ENCODE peak calls at places on chromosomes 2 and 18, in four cellular contexts. One of them, this sample, is unnamed.

GRCh38 chr18:63267990-63268721 is 51.4 kb downstream of the BCL2 start:
- DNase-seq in astrocyte of the cerebellum: no peak
- DNase-seq in upper lobe of right lung: no peak
- DNase-seq in tibial nerve: no peak
- DNase-seq in this sample: no peak

GRCh38 chr18:41936471-41937134 is 18.4 kb upstream of the PIK3C3 start:
- DNase-seq in astrocyte of the cerebellum: no peak
- DNase-seq in upper lobe of right lung: no peak
- DNase-seq in tibial nerve: no peak
- DNase-seq in this sample: no peak

GRCh38 chr2:190970872-190971506 is 43.0 kb downstream of the STAT1 start:
- DNase-seq in astrocyte of the cerebellum: no peak
- DNase-seq in upper lobe of right lung: no peak
- DNase-seq in tibial nerve: peak; percentile 14
- DNase-seq in this sample: no peak

GRCh38 chr2:137093116-137093515 is 327.8 kb downstream of the THSD7B start:
- DNase-seq in astrocyte of the cerebellum: no peak
- DNase-seq in upper lobe of right lung: no peak
- DNase-seq in tibial nerve: no peak
- DNase-seq in this sample: no peak

GRCh38 chr2:31028415-31028814 is 109.8 kb downstream of the GALNT14 start:
- DNase-seq in astrocyte of the cerebellum: no peak
- DNase-seq in upper lobe of right lung: no peak
- DNase-seq in tibial nerve: no peak
- DNase-seq in this sample: no peak

GRCh38 chr2:150520887-150521664 is 33.6 kb upstream of the RND3 start:
- DNase-seq in astrocyte of the cerebellum: peak; percentile 69
- DNase-seq in upper lobe of right lung: no peak
- DNase-seq in tibial nerve: no peak
- DNase-seq in this sample: no peak

GRCh38 chr2:53620961-53621360 is 146.6 kb upstream of the CHAC2 start:
- DNase-seq in astrocyte of the cerebellum: no peak
- DNase-seq in upper lobe of right lung: no peak
- DNase-seq in tibial nerve: no peak
- DNase-seq in this sample: no peak

GRCh38 chr2:235811446-235812184 is 317.8 kb downstream of the AGAP1 start:
- DNase-seq in astrocyte of the cerebellum: no peak
- DNase-seq in upper lobe of right lung: no peak
- DNase-seq in tibial nerve: no peak
- DNase-seq in this sample: no peak

GRCh38 chr18:48186861-48187260 is 222.3 kb downstream of the ZBTB7C start:
- DNase-seq in astrocyte of the cerebellum: no peak
- DNase-seq in upper lobe of right lung: no peak
- DNase-seq in tibial nerve: no peak
- DNase-seq in this sample: no peak

GRCh38 chr2:71923887-71924533 is 223.7 kb downstream of the CYP26B1 start:
- DNase-seq in astrocyte of the cerebellum: peak; percentile 66
- DNase-seq in upper lobe of right lung: peak; percentile 68
- DNase-seq in tibial nerve: peak; percentile 82
- DNase-seq in this sample: no peak

GRCh38 chr2:227365833-227366232 is 13.3 kb downstream of the TM4SF20 start:
- DNase-seq in astrocyte of the cerebellum: no peak
- DNase-seq in upper lobe of right lung: no peak
- DNase-seq in tibial nerve: no peak
- DNase-seq in this sample: no peak

GRCh38 chr2:168550670-168551069 is 94.6 kb downstream of the CERS6 start:
- DNase-seq in astrocyte of the cerebellum: no peak
- DNase-seq in upper lobe of right lung: peak; percentile 64
- DNase-seq in tibial nerve: no peak
- DNase-seq in this sample: no peak

GRCh38 chr18:22471546-22472131 is 53.9 kb upstream of the CTAGE1 start:
- DNase-seq in astrocyte of the cerebellum: peak; percentile 53
- DNase-seq in upper lobe of right lung: no peak
- DNase-seq in tibial nerve: no peak
- DNase-seq in this sample: no peak

GRCh38 chr2:37168217-37168981 is 11.6 kb upstream of the EIF2AK2 start:
- DNase-seq in astrocyte of the cerebellum: peak; percentile 16
- DNase-seq in upper lobe of right lung: no peak
- DNase-seq in tibial nerve: peak; percentile 34
- DNase-seq in this sample: no peak

GRCh38 chr2:20396356-20397000 is 45.8 kb upstream of the PUM2 start:
- DNase-seq in astrocyte of the cerebellum: no peak
- DNase-seq in upper lobe of right lung: no peak
- DNase-seq in tibial nerve: no peak
- DNase-seq in this sample: no peak

GRCh38 chr2:172398444-172398843 is 28.9 kb upstream of the ITGA6 start:
- DNase-seq in astrocyte of the cerebellum: no peak
- DNase-seq in upper lobe of right lung: no peak
- DNase-seq in tibial nerve: no peak
- DNase-seq in this sample: no peak

GRCh38 chr18:42683094-42683493 is 432.4 kb downstream of the RIT2 start:
- DNase-seq in astrocyte of the cerebellum: no peak
- DNase-seq in upper lobe of right lung: no peak
- DNase-seq in tibial nerve: no peak
- DNase-seq in this sample: no peak

GRCh38 chr2:214469728-214470127 is 58.9 kb downstream of the VWC2L start:
- DNase-seq in astrocyte of the cerebellum: no peak
- DNase-seq in upper lobe of right lung: no peak
- DNase-seq in tibial nerve: no peak
- DNase-seq in this sample: no peak

DNA sequence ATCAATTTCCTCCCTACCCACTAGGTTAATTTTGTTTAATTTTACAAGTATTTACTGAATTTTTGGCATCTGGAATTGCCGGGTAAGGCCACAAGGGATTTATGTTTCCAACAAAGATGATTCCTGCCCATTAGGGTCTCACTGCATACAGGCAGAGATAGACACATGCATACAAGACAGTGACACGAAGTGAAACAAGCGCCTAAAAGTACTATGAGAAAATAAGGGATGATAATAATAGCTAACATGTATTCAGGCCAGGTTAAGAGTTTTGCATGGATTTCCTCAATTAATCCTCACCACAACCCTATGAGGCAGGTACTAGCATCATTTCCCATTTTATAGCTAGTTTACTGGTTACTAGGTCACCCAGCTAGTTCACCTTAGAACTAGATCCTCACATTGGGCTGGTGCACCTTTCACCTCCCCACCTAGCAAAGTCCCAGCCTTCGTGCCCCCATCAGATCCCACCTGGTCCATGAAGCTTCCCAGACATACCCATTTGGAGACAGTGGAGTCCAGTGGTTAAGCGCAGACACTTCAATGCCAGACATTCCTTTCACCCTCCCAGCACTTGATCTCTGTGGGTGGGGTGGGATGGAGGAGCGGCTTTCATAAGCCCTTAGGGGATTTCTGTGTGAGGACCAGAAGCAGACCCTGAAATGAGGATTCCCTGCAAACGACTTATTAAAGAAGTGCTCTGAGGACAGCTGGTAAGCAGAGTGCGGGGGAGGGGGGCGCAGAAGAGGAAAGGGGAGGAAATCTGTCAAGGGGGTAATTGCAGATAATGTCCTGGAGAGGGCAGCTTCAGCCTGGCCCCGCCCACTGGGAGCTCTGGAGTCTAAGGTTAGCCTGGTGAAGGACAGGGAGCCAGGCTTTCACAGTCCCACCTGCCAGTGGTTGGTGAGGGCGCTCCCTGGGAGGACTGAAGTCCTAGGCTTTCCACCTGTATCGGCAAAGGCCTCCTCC is 5.8 kb upstream of the DGUOK start:
- DNase-seq in astrocyte of the cerebellum: no peak
- DNase-seq in upper lobe of right lung: peak; percentile 75
- DNase-seq in tibial nerve: no peak
- DNase-seq in this sample: peak; percentile 49
- TF ChIP-seq CTCF in astrocyte of the cerebellum: no peak
- TF ChIP-seq CTCF in upper lobe of right lung: peak; percentile 31
- TF ChIP-seq CTCF in tibial nerve: no peak
- TF ChIP-seq CTCF in this sample: peak; percentile 30

GRCh38 chr2:173493874-173494273 is 139.2 kb downstream of the CDCA7 start:
- DNase-seq in astrocyte of the cerebellum: no peak
- DNase-seq in upper lobe of right lung: no peak
- DNase-seq in tibial nerve: no peak
- DNase-seq in this sample: no peak
- TF ChIP-seq CTCF in astrocyte of the cerebellum: no peak
- TF ChIP-seq CTCF in upper lobe of right lung: no peak
- TF ChIP-seq CTCF in tibial nerve: no peak
- TF ChIP-seq CTCF in this sample: no peak

GRCh38 chr2:118791511-118791910 is 55.9 kb downstream of the EN1 start:
- DNase-seq in astrocyte of the cerebellum: no peak
- DNase-seq in upper lobe of right lung: no peak
- DNase-seq in tibial nerve: no peak
- DNase-seq in this sample: no peak
- TF ChIP-seq CTCF in astrocyte of the cerebellum: no peak
- TF ChIP-seq CTCF in upper lobe of right lung: no peak
- TF ChIP-seq CTCF in tibial nerve: no peak
- TF ChIP-seq CTCF in this sample: no peak

DNA sequence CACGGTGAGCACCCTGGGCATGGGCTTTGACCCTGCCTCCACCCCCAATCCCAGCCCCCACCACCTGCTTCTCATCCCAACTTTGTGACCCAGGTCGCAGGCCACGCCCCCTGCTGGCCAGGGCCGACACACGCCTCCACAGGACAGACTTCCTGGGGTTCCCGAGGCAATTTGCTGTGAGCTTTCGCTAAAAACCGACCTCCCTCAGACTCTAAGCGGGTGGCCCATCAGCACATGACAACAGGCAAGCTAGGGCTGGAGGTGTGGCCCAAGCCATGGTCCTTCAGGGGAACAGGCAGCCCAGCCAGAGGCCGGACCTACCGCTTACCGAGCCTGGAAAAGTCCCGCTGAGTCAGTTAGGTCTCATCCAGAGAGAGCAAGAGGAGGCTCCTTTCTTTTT is 31.9 kb downstream of the C1QL2 start:
- DNase-seq in astrocyte of the cerebellum: no peak
- DNase-seq in upper lobe of right lung: peak; percentile 78
- DNase-seq in tibial nerve: no peak
- DNase-seq in this sample: no peak
- TF ChIP-seq CTCF in astrocyte of the cerebellum: peak; percentile 32
- TF ChIP-seq CTCF in upper lobe of right lung: peak; percentile 42
- TF ChIP-seq CTCF in tibial nerve: no peak
- TF ChIP-seq CTCF in this sample: peak; percentile 83

GRCh38 chr2:170465241-170465640 is 249.9 kb upstream of the SP5 start:
- DNase-seq in astrocyte of the cerebellum: no peak
- DNase-seq in upper lobe of right lung: no peak
- DNase-seq in tibial nerve: no peak
- DNase-seq in this sample: no peak
- TF ChIP-seq CTCF in astrocyte of the cerebellum: no peak
- TF ChIP-seq CTCF in upper lobe of right lung: no peak
- TF ChIP-seq CTCF in tibial nerve: no peak
- TF ChIP-seq CTCF in this sample: no peak

GRCh38 chr2:201070966-201071304 is 536 bp downstream of the HYCC2 start:
- DNase-seq in astrocyte of the cerebellum: no peak
- DNase-seq in upper lobe of right lung: no peak
- DNase-seq in tibial nerve: no peak
- DNase-seq in this sample: no peak

GRCh38 chr2:201074996-201075395 is 3.2 kb downstream of the NDUFB3 start:
- DNase-seq in astrocyte of the cerebellum: no peak
- DNase-seq in upper lobe of right lung: no peak
- DNase-seq in tibial nerve: no peak
- DNase-seq in this sample: no peak

GRCh38 chr2:201073071-201073470 is 1.3 kb downstream of the NDUFB3 start:
- DNase-seq in astrocyte of the cerebellum: no peak
- DNase-seq in upper lobe of right lung: no peak
- DNase-seq in tibial nerve: no peak
- DNase-seq in this sample: no peak

GRCh38 chr2:201072201-201072530 is 365 bp downstream of the NDUFB3 start:
- DNase-seq in astrocyte of the cerebellum: no peak
- DNase-seq in upper lobe of right lung: no peak
- DNase-seq in tibial nerve: no peak
- DNase-seq in this sample: no peak

DNA sequence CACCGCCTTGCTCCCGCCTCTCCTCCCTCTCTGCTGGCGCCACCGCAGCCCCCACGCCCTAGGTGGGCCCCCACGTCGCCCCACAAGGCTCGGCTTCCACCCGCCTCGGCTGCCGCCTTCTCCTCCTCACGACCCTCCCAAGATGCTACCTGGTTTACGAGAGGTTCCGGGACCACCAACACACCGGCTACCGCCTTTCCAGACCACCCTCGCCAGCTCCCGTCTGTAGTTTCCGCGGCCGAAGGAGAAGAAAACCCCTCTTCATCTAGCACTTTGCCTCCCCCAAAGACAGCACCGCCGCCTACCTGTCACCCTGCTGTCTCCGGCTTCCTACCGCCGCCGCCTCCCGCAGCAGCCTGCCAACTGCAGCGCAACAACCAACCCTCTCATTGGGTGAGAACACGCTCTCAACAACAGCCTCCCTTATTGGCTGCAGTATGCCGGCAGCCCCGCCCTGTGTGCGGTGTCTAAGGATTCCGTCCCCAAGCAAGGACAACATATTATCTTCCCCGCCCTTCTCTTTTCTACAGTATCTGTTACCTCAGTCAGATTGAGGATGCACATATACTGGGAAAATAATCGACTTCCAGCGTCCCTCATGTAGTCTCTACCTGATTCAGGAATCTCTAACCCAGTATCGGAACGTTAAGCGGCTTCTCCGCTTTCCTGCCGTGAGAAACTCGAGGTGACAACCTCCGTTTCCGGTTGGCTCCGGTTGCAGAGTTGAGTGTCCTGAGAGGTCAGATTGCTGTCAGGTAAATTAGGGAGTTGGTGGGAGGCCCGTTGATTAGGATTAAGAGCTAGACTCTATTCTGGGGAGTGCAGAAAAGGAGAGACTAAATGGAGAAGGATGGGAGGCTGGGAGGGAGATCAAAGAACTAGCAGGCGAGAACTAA is at the start of the genes HYCC2 and NDUFB3:
- DNase-seq in astrocyte of the cerebellum: peak; percentile 83
- DNase-seq in upper lobe of right lung: peak; percentile 92
- DNase-seq in tibial nerve: peak; percentile 91
- DNase-seq in this sample: peak; percentile 91
- TF ChIP-seq CTCF in astrocyte of the cerebellum: peak; percentile 35
- TF ChIP-seq CTCF in upper lobe of right lung: peak; percentile 27
- TF ChIP-seq CTCF in tibial nerve: peak; percentile 29
- TF ChIP-seq CTCF in this sample: no peak

DNA sequence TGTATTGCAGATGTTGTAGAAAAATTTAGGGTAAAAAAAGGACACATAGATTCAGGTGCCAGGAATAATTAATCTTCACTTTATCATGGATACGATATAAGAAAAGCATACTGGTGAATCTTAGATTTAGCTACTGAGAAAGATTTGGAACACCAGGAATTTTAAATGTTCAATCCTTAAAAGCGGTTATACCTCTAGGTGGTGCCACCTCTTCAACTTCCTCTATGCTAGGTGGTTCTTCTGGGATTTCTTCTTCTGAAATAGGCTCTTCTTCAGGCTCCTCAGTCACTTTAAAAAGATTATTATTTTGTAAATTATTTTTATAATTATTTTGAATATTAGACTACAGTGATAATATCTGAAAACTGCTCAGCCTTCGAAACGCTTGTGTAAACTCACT is 133.1 kb downstream of the TTN start:
- DNase-seq in astrocyte of the cerebellum: no peak
- DNase-seq in upper lobe of right lung: no peak
- DNase-seq in tibial nerve: no peak
- DNase-seq in this sample: no peak
- TF ChIP-seq CTCF in astrocyte of the cerebellum: peak; percentile 19
- TF ChIP-seq CTCF in upper lobe of right lung: no peak
- TF ChIP-seq CTCF in tibial nerve: no peak
- TF ChIP-seq CTCF in this sample: no peak

GRCh38 chr2:176115883-176116813 is at the start of gene HOXD10:
- DNase-seq in astrocyte of the cerebellum: no peak
- DNase-seq in upper lobe of right lung: no peak
- DNase-seq in tibial nerve: no peak
- DNase-seq in this sample: no peak
- TF ChIP-seq CTCF in astrocyte of the cerebellum: no peak
- TF ChIP-seq CTCF in upper lobe of right lung: no peak
- TF ChIP-seq CTCF in tibial nerve: peak; percentile 15
- TF ChIP-seq CTCF in this sample: no peak

This sample was measured in CD14-positive monocyte.